ENCODE peak calls at places on chromosomes 7 and 10, in ten cellular contexts. V is right lobe of liver, R is ovary, L is upper lobe of left lung, G is stomach, C is IMR-90, T is body of pancreas, W is heart left ventricle, E is HCT116, J is thyroid gland. K is an unnamed sample.

GRCh38 chr7:135799881-135800280 is 51.3 kb upstream of the FAM180A start:
- DNase-seq in V (no peak), R (no peak), J (no peak), E (no peak), T (no peak), G (no peak), C (no peak), W (no peak), L (no peak), K (no peak)

GRCh38 chr7:4883352-4884144 is at the start of gene RADIL:
- DNase-seq in E (peak; percentile 87), J (peak; percentile 93), T (peak; percentile 88), L (peak; percentile 95), W (peak; percentile 96), C (peak; percentile 74), V (peak; percentile 76), G (peak; percentile 79), R (peak; percentile 86), K (peak; percentile 96)

GRCh38 chr7:157089100-157089510 is 49.6 kb upstream of the UBE3C start:
- DNase-seq in E (no peak), J (no peak), V (no peak), L (no peak), C (no peak), T (no peak), W (no peak), G (no peak), R (no peak), K (no peak)

GRCh38 chr7:29053105-29053872 is 93.0 kb downstream of the CPVL start:
- DNase-seq in V (no peak), J (no peak), R (no peak), E (no peak), C (no peak), L (no peak), G (no peak), T (no peak), W (no peak), K (no peak)

GRCh38 chr7:90835861-90836260 is 239.7 kb downstream of the CDK14 start:
- DNase-seq in V (no peak), C (no peak), J (no peak), L (no peak), T (no peak), R (no peak), W (no peak), G (no peak), E (no peak), K (no peak)

GRCh38 chr10:919481-919880 is 12.0 kb downstream of the LARP4B start:
- DNase-seq in L (no peak), J (no peak), T (no peak), E (no peak), R (no peak), C (no peak), V (no peak), G (no peak), W (no peak), K (no peak)

GRCh38 chr7:129469930-129470329 is 32.4 kb upstream of the SMKR1 start:
- DNase-seq in L (no peak), V (no peak), J (no peak), T (no peak), R (no peak), C (no peak), W (no peak), E (no peak), G (no peak), K (no peak)

GRCh38 chr7:683526-684205 is 42.8 kb upstream of the DNAAF5 start:
- DNase-seq in E (no peak), C (no peak), L (no peak), T (peak; percentile 5), V (peak; percentile 35), R (no peak), G (no peak), J (no peak), W (no peak), K (no peak)

GRCh38 chr7:55100172-55100961 is 81.5 kb downstream of the EGFR start:
- DNase-seq in V (no peak), J (no peak), R (peak; percentile 59), E (no peak), C (peak; percentile 45), L (peak; percentile 66), W (peak; percentile 89), T (peak; percentile 86), G (peak; percentile 83), K (peak; percentile 56)

GRCh38 chr7:55101359-55101758 is 82.5 kb downstream of the EGFR start:
- DNase-seq in V (no peak), W (no peak), R (no peak), E (no peak), J (no peak), T (peak; percentile 37), L (no peak), G (peak; percentile 60), C (no peak), K (no peak)

GRCh38 chr7:55100962-55101327 is 82.1 kb downstream of the EGFR start:
- DNase-seq in R (no peak), T (no peak), G (no peak), W (no peak), J (no peak), E (no peak), L (no peak), V (no peak), C (no peak), K (no peak)

GRCh38 chr7:55096318-55096717 is 77.5 kb downstream of the EGFR start:
- DNase-seq in E (no peak), G (no peak), W (no peak), C (no peak), R (no peak), V (no peak), T (no peak), L (no peak), J (no peak), K (no peak)

DNA sequence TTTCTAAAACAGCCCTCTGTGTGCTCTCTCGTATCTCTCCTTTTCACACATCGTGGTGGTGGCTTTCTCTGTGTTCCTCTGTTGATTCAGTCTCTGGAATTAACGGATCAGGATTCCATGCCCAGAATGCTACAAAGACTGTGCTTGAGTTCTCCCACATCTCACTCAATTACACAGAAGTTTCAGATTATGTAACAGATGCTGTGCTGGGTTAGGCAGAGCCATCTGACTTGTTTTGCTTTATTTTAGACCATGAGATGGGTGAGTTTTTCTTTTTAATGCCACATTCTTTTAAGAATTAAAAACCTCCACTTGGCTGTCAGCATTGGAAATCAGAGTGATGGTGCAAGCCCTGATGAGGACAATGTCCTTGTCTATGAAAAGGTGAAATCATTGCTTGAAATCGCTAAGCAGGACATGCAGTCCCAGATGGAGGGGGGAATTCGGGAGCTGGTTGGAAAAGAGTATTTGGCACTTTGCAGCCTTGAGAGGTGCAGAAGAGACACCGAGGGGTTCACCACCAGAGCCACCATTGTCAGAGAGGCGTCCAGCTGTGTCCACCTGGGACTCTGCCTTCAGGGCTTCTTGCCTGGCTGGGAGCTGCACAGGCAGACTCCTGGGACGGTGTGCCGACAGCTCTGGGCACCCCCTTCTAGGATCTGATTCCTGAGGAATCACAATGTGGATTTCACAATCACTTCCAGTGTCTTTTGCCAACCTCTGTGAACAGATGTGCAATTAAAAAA is 80.4 kb downstream of the EGFR start:
- DNase-seq in G (no peak), T (no peak), E (no peak), V (no peak), W (no peak), R (peak; percentile 46), L (no peak), C (peak; percentile 44), J (no peak), K (no peak)
- H3K36me3 ChIP-seq in G (no peaks in the 10 kb centered on the region), T (no peaks in the 10 kb centered on the region), E (no peaks in the 10 kb centered on the region), V (no peaks in the 10 kb centered on the region), W (no peaks in the 10 kb centered on the region), R (no peaks in the 10 kb centered on the region), L (no peaks in the 10 kb centered on the region), C (peaks cover 2% of the 10 kb centered on the region), J (no peaks in the 10 kb centered on the region), K (no peaks in the 10 kb centered on the region)

DNA sequence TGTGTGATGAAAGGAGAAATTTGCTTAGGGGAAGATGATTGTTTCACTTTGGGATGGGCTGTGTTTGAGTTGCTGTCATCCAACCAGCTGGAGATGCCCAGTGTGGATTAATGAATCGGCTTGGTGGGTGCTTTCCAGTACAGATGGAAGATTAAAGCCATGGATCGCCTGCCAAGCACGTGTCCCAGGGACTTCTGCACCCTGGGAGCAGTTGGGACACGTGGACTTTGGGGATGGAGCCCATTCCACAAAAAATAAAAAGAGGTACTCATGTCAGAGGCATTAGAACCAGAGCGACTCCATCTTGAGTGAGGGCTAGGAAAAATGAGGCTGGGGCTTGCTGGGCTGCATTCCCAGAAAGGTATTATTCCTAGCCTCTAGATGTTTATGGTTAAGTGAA is 29.3 kb upstream of the PRLHR start:
- DNase-seq in W (no peak), L (no peak), C (no peak), E (no peak), J (no peak), V (no peak), G (no peak), R (no peak), T (no peak), K (no peak)
- TF ChIP-seq POLR2A in W (no peak), L (no peak), C (no peak), E (no peak), J (no peak), V (no peak), G (no peak), R (no peak), T (no peak), K (no peak)

GRCh38 chr7:33937871-33938270 is 32.5 kb downstream of the BMPER start:
- DNase-seq in G (no peak), T (no peak), V (no peak), R (no peak), W (no peak), E (no peak), L (no peak), J (no peak), C (no peak), K (no peak)

GRCh38 chr7:33928986-33929385 is 23.6 kb downstream of the BMPER start:
- DNase-seq in W (no peak), C (no peak), R (no peak), E (no peak), L (peak; percentile 17), G (no peak), T (no peak), J (no peak), V (no peak), K (no peak)

GRCh38 chr7:33932221-33932620 is 26.9 kb downstream of the BMPER start:
- DNase-seq in G (no peak), L (no peak), V (no peak), J (peak; percentile 11), W (no peak), E (no peak), T (no peak), R (no peak), C (no peak), K (no peak)

GRCh38 chr7:33932832-33933468 is 27.6 kb downstream of the BMPER start:
- DNase-seq in R (peak; percentile 87), W (peak; percentile 85), J (peak; percentile 69), T (peak; percentile 77), V (peak; percentile 77), E (peak; percentile 66), G (peak; percentile 84), L (no peak), C (peak; percentile 83), K (peak; percentile 86)

DNA sequence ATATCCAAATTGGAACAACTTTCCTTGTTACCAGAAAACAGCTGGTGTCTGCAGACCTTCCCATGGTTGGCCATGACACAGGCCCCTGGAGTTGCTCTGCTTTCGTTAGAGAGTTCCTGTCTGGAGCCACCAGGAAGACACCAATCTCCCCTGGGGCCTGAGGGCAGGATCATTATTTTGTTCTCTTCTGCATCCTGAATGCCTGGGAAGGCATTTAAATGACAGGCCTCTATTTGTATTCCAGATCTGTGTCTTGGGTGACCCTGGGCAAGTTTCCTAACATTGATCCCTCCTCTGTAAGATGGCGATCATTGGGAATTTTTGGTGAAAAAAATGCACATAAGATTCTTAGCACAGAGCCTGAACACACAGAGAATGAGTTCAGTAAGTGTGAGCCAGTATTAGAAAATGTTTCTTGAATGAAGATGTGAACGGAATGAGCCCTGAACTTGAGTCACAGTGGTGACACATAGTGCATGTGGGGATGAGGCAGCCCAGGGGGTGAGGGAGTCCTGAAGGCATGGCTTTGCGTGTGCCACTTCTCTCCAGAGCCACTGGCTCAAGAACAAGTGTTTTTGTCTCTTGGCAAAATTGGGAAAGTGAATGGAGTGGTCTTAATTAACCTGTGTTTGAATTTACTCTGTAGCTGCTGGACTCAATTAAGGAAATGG is 28.4 kb downstream of the BMPER start:
- DNase-seq in G (no peak), V (no peak), T (no peak), R (no peak), E (no peak), W (no peak), C (peak; percentile 92), L (no peak), J (no peak), K (no peak)
- H3K36me3 ChIP-seq in G (peaks cover 6% of the 10 kb centered on the region), V (no peaks in the 10 kb centered on the region), T (no peaks in the 10 kb centered on the region), R (no peaks in the 10 kb centered on the region), E (no peaks in the 10 kb centered on the region), W (no peaks in the 10 kb centered on the region), C (peaks cover 3% of the 10 kb centered on the region), L (no peaks in the 10 kb centered on the region), J (no peaks in the 10 kb centered on the region), K (no peaks in the 10 kb centered on the region)

DNA sequence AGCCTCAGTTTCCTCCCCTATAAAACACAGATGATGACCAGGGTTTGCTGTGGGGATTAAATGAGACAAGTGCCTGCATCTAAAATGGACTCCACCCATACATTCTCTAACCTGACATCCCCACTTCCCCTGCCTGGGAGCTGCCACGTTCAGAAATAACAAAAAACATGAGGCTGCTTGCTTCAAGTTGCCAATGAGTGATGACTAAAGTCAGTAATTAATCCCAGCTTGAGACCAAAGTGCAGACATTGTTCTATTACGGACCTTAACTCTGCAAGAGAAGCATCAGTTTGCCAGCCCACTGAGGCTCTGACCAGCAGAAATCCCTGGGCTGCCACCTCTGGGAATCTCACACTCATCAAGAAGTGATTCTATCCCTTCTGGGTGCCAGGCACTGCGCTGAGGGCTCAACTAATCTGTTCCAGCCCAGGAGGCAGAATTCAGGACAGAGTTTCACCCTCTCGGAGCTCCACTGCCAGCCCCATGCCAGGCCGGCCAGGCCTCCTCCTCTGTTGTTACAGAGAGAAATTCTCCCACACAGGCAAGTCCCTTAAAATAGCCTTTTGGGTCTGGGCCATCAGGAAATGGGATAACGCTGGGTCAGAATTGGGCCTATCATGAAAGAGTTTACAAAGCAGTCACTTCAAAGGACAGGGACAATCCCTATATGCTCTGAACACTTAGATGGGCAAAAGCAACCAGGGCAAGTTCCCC is 11.4 kb downstream of the SH3PXD2A start:
- DNase-seq in V (no peak), L (no peak), W (no peak), G (peak; percentile 72), C (peak; percentile 39), T (peak; percentile 63), E (no peak), J (no peak), R (no peak), K (no peak)
- TF ChIP-seq POLR2A in V (no peak), L (no peak), W (no peak), G (no peak), C (no peak), T (peak; percentile 42), E (no peak), J (no peak), R (no peak), K (no peak)

K was measured in uterus.